ENCODE peak calls at places on chromosome 11, in nine cellular contexts. J, U, A, M, W, V, C, G and O are unnamed samples.

GRCh38 chr11:837189-837989 is 4.6 kb downstream of the CD151 start:
- DNase-seq in M (no peak), U (no peak), C (no peak), V (no peak), G (no peak), J (no peak), A (no peak), W (no peak), O (no peak)

GRCh38 chr11:62030071-62030684 is 62.7 kb upstream of the FTH1 start:
- DNase-seq in W (no peak), V (no peak), A (no peak), G (no peak), J (no peak), M (no peak), U (no peak), C (no peak), O (no peak)

GRCh38 chr11:94871491-94872185 is 101.7 kb downstream of the CWC15 start:
- DNase-seq in M (no peak), V (no peak), J (no peak), C (no peak), G (no peak), A (no peak), W (no peak), U (no peak), O (no peak)

GRCh38 chr11:122628691-122629555 is 26.6 kb upstream of the UBASH3B start:
- DNase-seq in M (peak), W (peak), J (peak), U (peak), G (peak), V (no peak), A (peak), C (peak), O (peak)

GRCh38 chr11:36214484-36214883 is 74.7 kb downstream of the COMMD9 start:
- DNase-seq in U (no peak), G (no peak), V (no peak), M (no peak), A (no peak), C (no peak), W (no peak), J (no peak), O (no peak)

GRCh38 chr11:131839326-131839725 is 468.9 kb downstream of the NTM start:
- DNase-seq in U (no peak), G (no peak), C (no peak), J (no peak), V (no peak), M (no peak), W (no peak), A (no peak), O (no peak)

GRCh38 chr11:78465169-78465942 is 47.7 kb upstream of the GAB2 start:
- DNase-seq in A (no peak), J (no peak), W (no peak), U (no peak), G (no peak), V (peak), M (peak), C (no peak), O (peak)

GRCh38 chr11:33696931-33697638 is 3.5 kb downstream of the C11orf91 start:
- DNase-seq in U (no peak), M (no peak), W (no peak), C (no peak), J (no peak), A (no peak), V (no peak), G (no peak), O (no peak)

GRCh38 chr11:116582621-116583020 is 190.2 kb downstream of the BUD13 start:
- DNase-seq in C (no peak), G (no peak), J (no peak), V (no peak), U (no peak), W (no peak), M (no peak), A (no peak), O (no peak)

GRCh38 chr11:35794850-35795249 is 132.3 kb downstream of the TRIM44 start:
- DNase-seq in U (no peak), V (no peak), J (peak), W (no peak), G (peak), A (no peak), M (no peak), C (no peak), O (no peak)

GRCh38 chr11:112516261-112516660 is 255.6 kb upstream of the PLET1 start:
- DNase-seq in C (no peak), G (peak), V (no peak), M (no peak), J (no peak), W (no peak), U (no peak), A (no peak), O (no peak)